ENCODE peak calls at places on chromosomes 3 and 15, in nine cellular contexts. M, B, S, L, J, T, I, Q and W are unnamed samples.

GRCh38 chr3:194956697-194957396 is 271.2 kb downstream of the FAM43A start:
- DNase-seq in M (no peak), B (no peak), S (no peak), L (no peak), J (no peak), T (no peak), I (no peak), Q (no peak), W (no peak)

GRCh38 chr15:80929225-80929624 is 60.4 kb downstream of the MESD start:
- DNase-seq in M (peak; percentile 24), B (peak; percentile 48), S (peak; percentile 46), L (no peak), J (no peak), T (no peak), I (no peak), Q (peak; percentile 60), W (no peak)

GRCh38 chr15:78873796-78874761 is 1.4 kb downstream of the MORF4L1 start:
- DNase-seq in M (no peak), B (peak; percentile 24), S (no peak), L (no peak), J (no peak), T (no peak), I (no peak), Q (no peak), W (no peak)

GRCh38 chr3:112437146-112438022 is 61.9 kb downstream of the BTLA start:
- DNase-seq in M (peak; percentile 8), B (peak; percentile 64), S (peak; percentile 68), L (no peak), J (no peak), T (no peak), I (no peak), Q (peak; percentile 36), W (no peak)

GRCh38 chr3:119700269-119700919 is 2.4 kb upstream of the CFAP91 start:
- DNase-seq in M (no peak), B (peak; percentile 39), S (peak; percentile 56), L (no peak), J (no peak), T (no peak), I (no peak), Q (peak; percentile 41), W (no peak)

GRCh38 chr3:184178522-184179138 is 4.0 kb downstream of the AP2M1 start:
- DNase-seq in M (no peak), B (no peak), S (no peak), L (no peak), J (no peak), T (no peak), I (no peak), Q (no peak), W (no peak)

GRCh38 chr3:94462931-94463330 is 400.1 kb downstream of the NSUN3 start:
- DNase-seq in M (no peak), B (no peak), S (no peak), L (no peak), J (no peak), T (no peak), I (no peak), Q (no peak), W (no peak)

GRCh38 chr3:9314796-9315195 is 48.1 kb upstream of the THUMPD3 start:
- DNase-seq in M (no peak), B (no peak), S (no peak), L (peak; percentile 14), J (no peak), T (no peak), I (no peak), Q (no peak), W (no peak)

GRCh38 chr3:147397911-147398809 is 8.2 kb downstream of the ZIC4 start:
- DNase-seq in M (no peak), B (no peak), S (no peak), L (no peak), J (no peak), T (no peak), I (no peak), Q (no peak), W (no peak)

GRCh38 chr3:71310595-71311319 is 272.8 kb downstream of the FOXP1 start:
- DNase-seq in M (no peak), B (peak; percentile 39), S (peak; percentile 40), L (peak; percentile 73), J (no peak), T (no peak), I (no peak), Q (peak; percentile 78), W (no peak)

GRCh38 chr3:193842029-193842782 is 249.2 kb downstream of the OPA1 start:
- DNase-seq in M (no peak), B (no peak), S (no peak), L (no peak), J (peak; percentile 67), T (no peak), I (no peak), Q (no peak), W (no peak)

GRCh38 chr3:12135029-12135634 is 23.6 kb downstream of the TIMP4 start:
- DNase-seq in M (no peak), B (peak; percentile 77), S (peak; percentile 74), L (peak; percentile 68), J (peak; percentile 86), T (peak; percentile 82), I (peak; percentile 74), Q (peak; percentile 71), W (no peak)

GRCh38 chr3:46096336-46096735 is 69.1 kb upstream of the XCR1 start:
- DNase-seq in M (no peak), B (no peak), S (no peak), L (no peak), J (no peak), T (no peak), I (no peak), Q (no peak), W (no peak)

GRCh38 chr15:85354432-85354831 is 26.0 kb upstream of the AKAP13 start:
- DNase-seq in M (no peak), B (peak; percentile 56), S (peak; percentile 31), L (no peak), J (no peak), T (no peak), I (no peak), Q (peak; percentile 80), W (no peak)

GRCh38 chr3:36992806-36993325 is at the start of gene EPM2AIP1:
- DNase-seq in M (no peak), B (no peak), S (no peak), L (peak; percentile 93), J (peak; percentile 96), T (peak; percentile 100), I (peak; percentile 79), Q (no peak), W (no peak)
- TF ChIP-seq CTCF in M (no peak), B (peak; percentile 6), S (peak; percentile 32), L (no peak), J (peak; percentile 40), T (peak; percentile 37), I (no peak), Q (peak; percentile 22), W (peak; percentile 37)

GRCh38 chr15:41501961-41502786 is 8.5 kb downstream of the ITPKA start:
- DNase-seq in M (no peak), B (no peak), S (no peak), L (no peak), J (peak; percentile 66), T (no peak), I (no peak), Q (no peak), W (no peak)

GRCh38 chr15:41504751-41505492 is 8.7 kb downstream of the LTK start:
- DNase-seq in M (no peak), B (no peak), S (no peak), L (no peak), J (no peak), T (no peak), I (no peak), Q (no peak), W (no peak)

GRCh38 chr15:41503669-41504010 is 10.0 kb downstream of the ITPKA start:
- DNase-seq in M (no peak), B (no peak), S (no peak), L (no peak), J (no peak), T (no peak), I (no peak), Q (no peak), W (no peak)

GRCh38 chr15:41501191-41501917 is 7.7 kb downstream of the ITPKA start:
- DNase-seq in M (no peak), B (no peak), S (no peak), L (peak; percentile 73), J (peak; percentile 71), T (no peak), I (peak; percentile 56), Q (no peak), W (no peak)

DNA sequence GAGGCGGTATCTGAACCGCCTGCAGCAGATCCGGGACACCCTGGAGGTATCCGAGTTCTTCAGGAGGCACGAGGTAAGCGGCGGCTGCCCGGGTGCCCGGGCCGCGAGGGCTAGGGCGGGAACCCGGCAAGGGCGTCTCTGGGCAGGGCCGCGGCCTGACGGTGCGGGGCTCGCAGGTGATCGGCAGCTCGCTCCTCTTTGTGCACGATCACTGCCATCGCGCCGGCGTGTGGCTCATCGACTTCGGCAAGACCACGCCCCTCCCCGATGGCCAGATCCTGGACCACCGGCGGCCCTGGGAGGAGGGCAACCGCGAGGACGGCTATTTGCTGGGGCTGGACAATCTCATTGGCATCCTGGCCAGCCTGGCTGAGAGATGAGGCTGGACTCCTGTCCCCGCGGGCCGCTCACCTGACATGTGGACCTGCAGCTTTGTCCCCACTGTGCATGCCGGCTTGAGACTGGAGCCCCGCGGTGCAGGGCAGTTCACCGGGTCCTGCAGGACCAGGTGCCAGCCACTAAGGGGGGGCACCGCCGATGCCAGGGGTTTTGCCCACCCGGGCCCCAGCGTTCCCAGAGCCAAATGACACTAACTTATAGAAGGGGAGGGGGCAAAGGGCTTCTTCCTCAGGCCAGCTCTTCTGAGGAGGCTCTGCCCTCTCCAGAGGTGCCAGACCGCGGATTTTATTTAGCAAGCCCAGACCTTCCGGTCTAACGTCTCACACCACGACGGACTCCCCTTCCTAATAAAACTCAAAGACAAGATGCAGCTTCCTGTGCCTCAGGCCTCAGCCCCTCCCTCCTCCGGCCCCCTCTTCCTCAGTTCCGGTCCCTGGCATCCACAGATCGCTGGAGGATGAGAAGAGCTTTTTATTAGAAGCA is 9.4 kb downstream of the ITPKA start:
- DNase-seq in M (no peak), B (no peak), S (no peak), L (no peak), J (no peak), T (no peak), I (peak; percentile 66), Q (no peak), W (no peak)
- TF ChIP-seq CTCF in M (no peak), B (no peak), S (no peak), L (no peak), J (no peak), T (no peak), I (no peak), Q (no peak), W (no peak)

GRCh38 chr3:109445210-109445609 is 107.9 kb upstream of the DPPA4 start:
- DNase-seq in M (no peak), B (no peak), S (no peak), L (no peak), J (no peak), T (no peak), I (no peak), Q (no peak), W (no peak)
- TF ChIP-seq CTCF in M (no peak), B (no peak), S (no peak), L (no peak), J (no peak), T (no peak), I (no peak), Q (no peak), W (no peak)

DNA sequence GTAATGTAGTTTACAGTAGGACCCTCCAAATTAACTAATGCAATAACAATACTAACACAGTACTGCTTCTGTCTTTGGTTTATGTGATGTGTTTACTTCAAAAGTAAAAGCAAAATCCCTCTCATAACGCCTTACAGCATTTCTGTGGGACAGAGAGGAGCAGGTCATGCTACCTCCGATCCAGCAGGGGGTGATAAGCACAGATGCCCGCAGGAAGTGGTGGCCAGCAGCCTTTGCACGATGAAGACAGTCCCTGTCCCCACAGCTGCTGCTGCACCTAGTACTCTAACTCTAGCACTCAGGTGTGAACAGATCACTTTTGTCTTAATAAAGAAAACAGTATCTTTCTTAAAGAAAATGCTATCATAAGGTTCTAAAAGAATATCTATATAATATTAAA is 38.3 kb downstream of the ANO10 start:
- DNase-seq in M (no peak), B (no peak), S (no peak), L (peak; percentile 7), J (no peak), T (no peak), I (peak; percentile 26), Q (no peak), W (no peak)
- TF ChIP-seq CTCF in M (peak; percentile 14), B (no peak), S (peak; percentile 22), L (peak; percentile 27), J (no peak), T (no peak), I (no peak), Q (no peak), W (no peak)